ENCODE peak calls at places on chromosomes 7 and 10, in five cellular contexts. T is Panc1, K is NB4, G is endothelial cell, J is fibroblast of pulmonary artery. O is an unnamed sample.

GRCh38 chr7:26620352-26620751 is 244.0 kb downstream of the SKAP2 start:
- DNase-seq in G (peak), T (no peak), J (no peak), K (peak), O (peak)

GRCh38 chr10:69640196-69640980 is 10.3 kb downstream of the FAM241B start:
- DNase-seq in K (no peak), J (no peak), G (no peak), T (no peak), O (no peak)

GRCh38 chr10:95305606-95306385 is 15.0 kb upstream of the PDLIM1 start:
- DNase-seq in T (no peak), K (no peak), G (no peak), J (peak), O (no peak)

GRCh38 chr7:4003536-4003935 is 678.6 kb upstream of the FOXK1 start:
- DNase-seq in J (no peak), T (no peak), G (no peak), K (no peak), O (no peak)

GRCh38 chr10:7315906-7316305 is 94.9 kb downstream of the SFMBT2 start:
- DNase-seq in G (no peak), K (no peak), J (no peak), T (no peak), O (no peak)

GRCh38 chr7:44282601-44283171 is 42.7 kb downstream of the CAMK2B start:
- DNase-seq in K (no peak), G (no peak), J (no peak), T (no peak), O (peak)

GRCh38 chr10:43573250-43574034 is 974 bp downstream of the ZNF239 start:
- DNase-seq in T (no peak), J (no peak), G (no peak), K (no peak), O (no peak)

GRCh38 chr7:30888783-30889182 is 22.9 kb upstream of the AQP1 start:
- DNase-seq in T (no peak), J (peak), G (no peak), K (no peak), O (no peak)

GRCh38 chr7:143934526-143935340 is at the start of gene OR2F2:
- DNase-seq in T (no peak), G (no peak), J (peak), K (no peak), O (no peak)

GRCh38 chr10:130436633-130437032 is 300.4 kb downstream of the GLRX3 start:
- DNase-seq in J (no peak), T (no peak), G (no peak), K (no peak), O (no peak)

GRCh38 chr10:99682752-99683151 is 23.4 kb downstream of the ENTPD7 start:
- DNase-seq in T (no peak), G (no peak), K (peak), J (peak), O (no peak)

GRCh38 chr7:67738-68395 is 124.5 kb upstream of the FAM20C start:
- DNase-seq in K (no peak), T (no peak), G (no peak), J (no peak), O (no peak)

GRCh38 chr7:144812379-144813283 is 23.2 kb downstream of the TPK1 start:
- DNase-seq in T (no peak), K (no peak), J (no peak), G (no peak), O (no peak)

DNA sequence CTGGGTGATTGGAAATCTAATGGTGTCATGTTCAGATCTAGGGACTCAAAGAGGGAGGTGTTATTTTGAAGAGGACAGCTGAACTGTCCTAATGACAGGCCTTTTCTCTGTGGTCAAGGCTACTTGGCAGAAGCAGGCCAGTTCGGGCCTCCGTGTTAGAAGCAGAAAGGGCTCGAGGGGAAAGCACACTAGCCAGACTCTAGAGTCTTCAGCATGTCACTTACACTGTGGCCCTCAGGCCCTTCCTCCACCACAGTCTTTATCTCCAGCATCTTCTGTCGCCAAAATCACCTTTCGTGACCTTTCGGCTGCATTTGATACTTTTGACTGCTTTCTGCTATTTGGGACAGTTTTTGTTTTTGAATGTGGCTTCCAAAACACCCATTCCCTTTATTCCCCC is 123.3 kb downstream of the CNNM2 start:
- DNase-seq in T (no peak), J (no peak), K (no peak), G (no peak), O (no peak)
- TF ChIP-seq CTCF in T (no peak), J (no peak), K (no peak), G (no peak), O (no peak)

DNA sequence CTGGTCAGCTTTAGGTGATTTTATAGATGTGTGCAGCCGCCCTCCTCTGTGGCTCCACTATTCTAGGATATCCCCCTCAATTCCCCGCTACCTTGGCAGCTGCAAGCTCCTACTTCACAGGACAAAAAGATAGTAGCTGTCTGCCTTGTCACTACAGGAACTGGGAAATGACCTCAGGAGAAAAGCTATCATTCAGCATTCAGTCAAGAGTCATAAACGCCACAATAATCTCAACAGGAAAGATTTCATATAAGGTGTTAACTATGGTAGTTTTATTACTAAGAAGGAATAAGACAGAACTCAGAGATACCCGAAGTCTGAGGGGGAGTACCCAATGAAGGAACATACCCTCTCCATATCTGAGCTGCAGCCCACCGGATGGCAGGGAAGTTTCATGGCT is 63.9 kb downstream of the CRPPA start:
- DNase-seq in J (no peak), G (no peak), T (no peak), K (no peak), O (no peak)
- TF ChIP-seq CTCF in J (no peak), G (no peak), T (no peak), K (no peak), O (no peak)

GRCh38 chr10:61592581-61592980 is 70.1 kb upstream of the CABCOCO1 start:
- DNase-seq in K (peak), T (no peak), G (peak), J (peak), O (peak)
- TF ChIP-seq CTCF in K (peak), T (peak), G (peak), J (peak), O (peak)

GRCh38 chr10:97081621-97082235 is 104.0 kb downstream of the SLIT1 start:
- DNase-seq in T (peak), G (peak), K (peak), J (peak), O (peak)
- TF ChIP-seq CTCF in T (peak), G (peak), K (peak), J (peak), O (peak)

GRCh38 chr10:51897560-51897959 is 198.2 kb upstream of the CSTF2T start:
- DNase-seq in K (no peak), J (no peak), G (no peak), T (no peak), O (no peak)

GRCh38 chr10:51895209-51895608 is 195.8 kb upstream of the CSTF2T start:
- DNase-seq in T (no peak), J (peak), K (no peak), G (no peak), O (no peak)

GRCh38 chr10:51896849-51897248 is 197.5 kb upstream of the CSTF2T start:
- DNase-seq in G (no peak), J (peak), K (no peak), T (no peak), O (no peak)

GRCh38 chr10:51905050-51905449 is 205.7 kb upstream of the CSTF2T start:
- DNase-seq in J (no peak), T (no peak), K (no peak), G (no peak), O (no peak)

GRCh38 chr10:51900180-51900579 is 200.8 kb upstream of the CSTF2T start:
- DNase-seq in K (no peak), J (no peak), T (no peak), G (no peak), O (no peak)
- TF ChIP-seq CTCF in K (no peak), J (no peak), T (no peak), G (no peak), O (no peak)

GRCh38 chr7:55147101-55147500 is 128.3 kb downstream of the EGFR start:
- DNase-seq in T (no peak), J (no peak), G (no peak), K (no peak), O (no peak)

GRCh38 chr7:55144955-55145342 is 126.1 kb downstream of the EGFR start:
- DNase-seq in J (no peak), G (no peak), K (no peak), T (no peak), O (no peak)

GRCh38 chr7:55145606-55146005 is 126.8 kb downstream of the EGFR start:
- DNase-seq in T (no peak), K (no peak), G (no peak), J (no peak), O (no peak)

GRCh38 chr7:55142919-55143600 is 124.2 kb downstream of the EGFR start:
- DNase-seq in K (no peak), G (no peak), T (no peak), J (no peak), O (no peak)

GRCh38 chr7:55144333-55144954 is 125.6 kb downstream of the EGFR start:
- DNase-seq in G (no peak), T (no peak), K (peak), J (no peak), O (peak)
- TF ChIP-seq CTCF in G (peak), T (peak), K (peak), J (peak), O (peak)

O was measured in glutamatergic neuron.